ENCODE peak calls at places on chromosomes 2 and 18, in eight cellular contexts. X is AG08395; W is activated CD4-positive, alpha-beta T cell treated with anti-CD3 and anti-CD28 coated beads for 1 hour; B is iPS-NIHi11; A is HTR-8/SVneo; V is NB4; R is AG20443; Z is Peyer's patch. N is an unnamed sample.
A peak's percentile ranks its signal among the peaks of the same experiment; 100 is the strongest.

GRCh38 chr2:215022418-215022817 is 116.0 kb downstream of the ABCA12 start:
- DNase-seq in A (no peak), R (peak; percentile 49), Z (no peak), X (peak; percentile 50), V (no peak), B (no peak), W (no peak), N (no peak)

GRCh38 chr18:12420831-12421421 is 13.2 kb downstream of the PRELID3A start:
- DNase-seq in A (no peak), B (peak; percentile 59), V (peak; percentile 88), R (peak; percentile 53), X (peak; percentile 34), W (no peak), Z (no peak), N (no peak)

GRCh38 chr2:158619496-158619895 is 162.7 kb downstream of the PKP4 start:
- DNase-seq in W (no peak), Z (no peak), R (no peak), V (peak; percentile 49), X (no peak), A (no peak), B (no peak), N (no peak)

GRCh38 chr2:118222643-118223486 is 134.6 kb downstream of the INSIG2 start:
- DNase-seq in R (no peak), Z (no peak), W (no peak), X (no peak), V (no peak), B (no peak), A (no peak), N (no peak)

GRCh38 chr2:25420820-25421237 is 79.1 kb upstream of the DNMT3A start:
- DNase-seq in X (no peak), W (no peak), A (no peak), V (peak; percentile 86), B (no peak), Z (peak; percentile 67), R (no peak), N (no peak)

GRCh38 chr18:73164430-73164829 is 296.6 kb upstream of the NETO1 start:
- DNase-seq in W (no peak), V (no peak), X (no peak), Z (no peak), R (no peak), B (no peak), A (no peak), N (no peak)

GRCh38 chr2:31246184-31246852 is 12.4 kb downstream of the EHD3 start:
- DNase-seq in W (no peak), X (peak; percentile 31), Z (no peak), B (no peak), A (no peak), V (no peak), R (no peak), N (no peak)

GRCh38 chr2:51441786-51442185 is 409.9 kb upstream of the NRXN1 start:
- DNase-seq in Z (no peak), R (no peak), V (no peak), W (no peak), A (no peak), B (no peak), X (no peak), N (no peak)

GRCh38 chr2:41955641-41956040 is 92.2 kb upstream of the PKDCC start:
- DNase-seq in R (no peak), X (no peak), Z (no peak), A (no peak), V (peak; percentile 20), W (no peak), B (no peak), N (no peak)

GRCh38 chr2:105824446-105824845 is 79.7 kb downstream of the NCK2 start:
- DNase-seq in Z (no peak), A (no peak), W (no peak), B (no peak), X (no peak), V (no peak), R (no peak), N (no peak)

GRCh38 chr18:10524507-10525425 is 1.1 kb upstream of the NAPG start:
- DNase-seq in X (no peak), Z (no peak), B (no peak), W (no peak), R (no peak), A (no peak), V (peak; percentile 67), N (no peak)

GRCh38 chr2:224709276-224709675 is 6.9 kb downstream of the CCDC195 start:
- DNase-seq in W (no peak), Z (no peak), R (no peak), V (no peak), A (no peak), B (no peak), X (no peak), N (no peak)

GRCh38 chr2:219998099-219998498 is 370.7 kb downstream of the SLC4A3 start:
- DNase-seq in W (no peak), Z (no peak), V (no peak), A (peak; percentile 15), X (peak; percentile 33), B (peak; percentile 24), R (peak; percentile 21), N (no peak)

GRCh38 chr2:39608212-39608575 is 57.5 kb upstream of the TMEM178A start:
- DNase-seq in Z (no peak), X (no peak), R (no peak), W (no peak), A (no peak), B (no peak), V (no peak), N (no peak)

GRCh38 chr2:64210816-64211215 is 66.6 kb upstream of the PELI1 start:
- DNase-seq in V (no peak), B (no peak), R (no peak), A (no peak), W (no peak), Z (peak; percentile 55), X (no peak), N (no peak)

GRCh38 chr2:53584986-53585385 is 182.6 kb upstream of the CHAC2 start:
- DNase-seq in B (no peak), A (peak; percentile 26), R (no peak), V (no peak), W (no peak), Z (no peak), X (no peak), N (no peak)

GRCh38 chr18:46070683-46071614 is 1.1 kb downstream of the PSTPIP2 start:
- DNase-seq in V (peak; percentile 58), Z (no peak), R (no peak), W (no peak), A (no peak), B (no peak), X (no peak), N (no peak)

GRCh38 chr2:215826376-215826775 is 187.0 kb downstream of the MREG start:
- DNase-seq in B (no peak), R (no peak), Z (no peak), W (no peak), V (no peak), X (no peak), A (no peak), N (no peak)

GRCh38 chr2:40886660-40887059 is 434.8 kb upstream of the SLC8A1 start:
- DNase-seq in B (no peak), A (no peak), R (no peak), Z (no peak), V (no peak), X (no peak), W (no peak), N (no peak)

GRCh38 chr2:14815201-14815600 is 182.7 kb downstream of the LRATD1 start:
- DNase-seq in X (no peak), B (no peak), A (no peak), W (no peak), V (no peak), R (no peak), Z (no peak), N (no peak)

GRCh38 chr2:172097557-172098131 is 5.1 kb downstream of the DLX2 start:
- DNase-seq in R (peak; percentile 15), W (no peak), A (no peak), V (no peak), B (no peak), X (no peak), Z (no peak), N (no peak)

GRCh38 chr18:8805552-8805951 is 100.2 kb downstream of the MTCL1 start:
- DNase-seq in B (no peak), W (no peak), A (no peak), R (no peak), V (no peak), X (no peak), Z (no peak), N (no peak)

GRCh38 chr2:228602277-228602676 is 420.8 kb upstream of the SPHKAP start:
- DNase-seq in Z (no peak), W (no peak), R (no peak), A (no peak), X (peak; percentile 2), V (no peak), B (no peak), N (no peak)

GRCh38 chr2:50207881-50208280 is 824.1 kb downstream of the NRXN1 start:
- DNase-seq in R (no peak), B (no peak), X (no peak), V (no peak), A (no peak), W (no peak), Z (no peak), N (no peak)

GRCh38 chr2:191421950-191422349 is 176.7 kb downstream of the MYO1B start:
- DNase-seq in V (no peak), R (no peak), Z (no peak), W (no peak), A (no peak), B (no peak), X (no peak), N (no peak)

GRCh38 chr18:28399781-28400362 is 222.9 kb upstream of the CDH2 start:
- DNase-seq in Z (no peak), R (no peak), X (no peak), A (no peak), W (no peak), V (no peak), B (no peak), N (no peak)

GRCh38 chr2:171469176-171469575 is 35.1 kb downstream of the DCAF17 start:
- DNase-seq in V (no peak), X (peak; percentile 2), W (no peak), R (no peak), B (no peak), Z (no peak), A (no peak), N (no peak)

GRCh38 chr18:35653392-35653791 is 71.9 kb downstream of the GALNT1 start:
- DNase-seq in A (no peak), X (no peak), Z (no peak), W (no peak), B (no peak), V (no peak), R (no peak), N (no peak)

GRCh38 chr2:112834379-112835014 is 2.1 kb downstream of the IL1B start:
- DNase-seq in Z (peak; percentile 82), R (no peak), A (no peak), X (no peak), B (no peak), V (no peak), W (no peak), N (no peak)

GRCh38 chr2:43391877-43392214 is 165.4 kb upstream of the ZFP36L2 start:
- DNase-seq in V (no peak), Z (no peak), B (no peak), W (no peak), R (no peak), A (no peak), X (peak; percentile 25), N (no peak)

GRCh38 chr2:203077458-203077857 is 62.8 kb downstream of the NBEAL1 start:
- DNase-seq in V (no peak), X (peak; percentile 7), B (no peak), W (no peak), R (peak; percentile 15), Z (no peak), A (peak; percentile 24), N (no peak)